ENCODE peak calls at places on chromosomes 16 and 17, in six cellular contexts. U, T, X, R, P and J are unnamed samples.

GRCh38 chr16:28218109-28218508 is 6.3 kb upstream of the XPO6 start:
- DNase-seq in T (peak), P (peak), U (no peak), X (peak), R (no peak), J (peak)

GRCh38 chr16:63385714-63386113 is 1349.5 kb upstream of the CDH8 start:
- DNase-seq in X (no peak), R (no peak), P (no peak), U (no peak), T (no peak), J (no peak)

GRCh38 chr17:13001991-13002615 is 15.7 kb downstream of the ELAC2 start:
- DNase-seq in U (no peak), P (no peak), R (no peak), X (no peak), T (no peak), J (no peak)

GRCh38 chr16:30091474-30092372 is at the start of gene TBX6:
- DNase-seq in U (peak), T (peak), P (peak), X (peak), R (peak), J (peak)

GRCh38 chr17:55577011-55577586 is 65.8 kb upstream of the SMIM36 start:
- DNase-seq in T (no peak), R (no peak), U (no peak), P (peak), X (peak), J (no peak)

GRCh38 chr17:38453951-38454421 is 25.7 kb downstream of the ARHGAP23 start:
- DNase-seq in P (no peak), X (peak), U (no peak), R (no peak), T (no peak), J (peak)

GRCh38 chr16:74563828-74564263 is 43.1 kb downstream of the GLG1 start:
- DNase-seq in U (peak), P (peak), R (no peak), X (peak), T (no peak), J (peak)

GRCh38 chr17:74180336-74180735 is 23.1 kb upstream of the RPL38 start:
- DNase-seq in T (no peak), R (no peak), P (no peak), X (no peak), U (no peak), J (no peak)

GRCh38 chr17:74870512-74870911 is 2.3 kb downstream of the FDXR start:
- DNase-seq in P (no peak), T (no peak), R (no peak), X (peak), U (no peak), J (peak)

GRCh38 chr16:63473710-63474109 is 1437.5 kb upstream of the CDH8 start:
- DNase-seq in R (no peak), X (no peak), U (no peak), T (no peak), P (no peak), J (no peak)

GRCh38 chr17:49013311-49014205 is 16.4 kb downstream of the IGF2BP1 start:
- DNase-seq in T (no peak), U (no peak), X (no peak), R (no peak), P (no peak), J (no peak)

GRCh38 chr17:48375356-48375755 is 54.7 kb downstream of the SKAP1 start:
- DNase-seq in T (no peak), R (no peak), U (no peak), X (peak), P (no peak), J (peak)